ENCODE peak calls at places on chromosomes 5 and 9, in four cellular contexts. W is AG04450, N is lower leg skin, B is Peyer's patch. S is an unnamed sample.

GRCh38 chr5:169296456-169297220 is 4.3 kb downstream of the SLIT3 start:
- DNase-seq in W (no peak), B (no peak), N (peak; percentile 83), S (no peak)

GRCh38 chr5:58771750-58772149 is 188.9 kb downstream of the RAB3C start:
- DNase-seq in B (no peak), W (no peak), N (no peak), S (no peak)

GRCh38 chr5:9348296-9348996 is 197.4 kb downstream of the SEMA5A start:
- DNase-seq in W (no peak), N (no peak), B (peak; percentile 63), S (no peak)

GRCh38 chr5:11045411-11045810 is 284.4 kb upstream of the DAP start:
- DNase-seq in N (no peak), W (no peak), B (no peak), S (no peak)

GRCh38 chr5:130652178-130652577 is 512.9 kb downstream of the HINT1 start:
- DNase-seq in W (no peak), N (no peak), B (no peak), S (no peak)

GRCh38 chr9:70613024-70613768 is 198.7 kb upstream of the KLF9 start:
- DNase-seq in W (no peak), B (no peak), N (no peak), S (no peak)

GRCh38 chr5:151903243-151903653 is 21.4 kb downstream of the GLRA1 start:
- DNase-seq in W (no peak), N (no peak), B (no peak), S (no peak)

GRCh38 chr9:97923529-97924108 is 1.3 kb upstream of the TRMO start:
- DNase-seq in B (peak; percentile 94), W (peak; percentile 53), N (peak; percentile 92), S (no peak)

GRCh38 chr5:58407042-58407709 is 52.7 kb downstream of the PLK2 start:
- DNase-seq in N (no peak), W (peak; percentile 55), B (no peak), S (no peak)

DNA sequence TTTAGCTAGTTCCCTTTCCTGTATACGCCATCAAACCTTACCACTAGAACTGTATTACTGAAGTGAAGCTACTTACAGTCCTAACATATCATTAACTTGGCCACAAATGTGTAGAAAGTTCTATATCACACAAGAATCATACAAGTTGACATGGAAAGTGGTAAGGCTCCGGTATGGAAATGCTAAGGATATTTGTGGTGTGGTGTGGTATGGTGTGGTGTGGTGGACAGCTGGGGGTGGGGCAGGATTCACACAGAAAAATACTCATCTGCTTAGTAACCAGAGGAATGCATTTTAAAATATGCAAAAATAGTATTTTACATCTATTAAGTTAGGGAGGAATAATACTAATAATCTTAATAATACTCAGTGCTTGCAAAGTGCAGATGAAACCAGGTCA is 69.4 kb downstream of the TRPC7 start:
- DNase-seq in N (no peak), B (no peak), W (no peak), S (no peak)
- H3K4me3 ChIP-seq in N (no peak overlapping the region), B (no peak overlapping the region), W (no peak overlapping the region), S (no peak overlapping the region)

GRCh38 chr5:75234251-75234650 is 2.4 kb downstream of the ANKRD31 start:
- DNase-seq in W (no peak), B (no peak), N (no peak), S (no peak)

GRCh38 chr5:75239681-75240080 is 3.0 kb upstream of the ANKRD31 start:
- DNase-seq in W (no peak), N (no peak), B (no peak), S (no peak)

GRCh38 chr5:75236322-75237316 is at the start of gene ANKRD31:
- DNase-seq in N (peak; percentile 96), B (peak; percentile 94), W (peak; percentile 18), S (peak; percentile 67)

GRCh38 chr5:75235711-75236110 is 967 bp downstream of the ANKRD31 start:
- DNase-seq in B (no peak), W (no peak), N (no peak), S (no peak)
- H3K4me3 ChIP-seq in B (no peak overlapping the region), W (no peak overlapping the region), N (no peak overlapping the region), S (no peak overlapping the region)

GRCh38 chr5:178118345-178118744 is 5.0 kb downstream of the N4BP3 start:
- DNase-seq in B (peak; percentile 73), N (peak; percentile 88), W (no peak), S (no peak)
- H3K4me3 ChIP-seq in B (no peak overlapping the region), N (no peak overlapping the region), W (no peak overlapping the region), S (no peak overlapping the region)

DNA sequence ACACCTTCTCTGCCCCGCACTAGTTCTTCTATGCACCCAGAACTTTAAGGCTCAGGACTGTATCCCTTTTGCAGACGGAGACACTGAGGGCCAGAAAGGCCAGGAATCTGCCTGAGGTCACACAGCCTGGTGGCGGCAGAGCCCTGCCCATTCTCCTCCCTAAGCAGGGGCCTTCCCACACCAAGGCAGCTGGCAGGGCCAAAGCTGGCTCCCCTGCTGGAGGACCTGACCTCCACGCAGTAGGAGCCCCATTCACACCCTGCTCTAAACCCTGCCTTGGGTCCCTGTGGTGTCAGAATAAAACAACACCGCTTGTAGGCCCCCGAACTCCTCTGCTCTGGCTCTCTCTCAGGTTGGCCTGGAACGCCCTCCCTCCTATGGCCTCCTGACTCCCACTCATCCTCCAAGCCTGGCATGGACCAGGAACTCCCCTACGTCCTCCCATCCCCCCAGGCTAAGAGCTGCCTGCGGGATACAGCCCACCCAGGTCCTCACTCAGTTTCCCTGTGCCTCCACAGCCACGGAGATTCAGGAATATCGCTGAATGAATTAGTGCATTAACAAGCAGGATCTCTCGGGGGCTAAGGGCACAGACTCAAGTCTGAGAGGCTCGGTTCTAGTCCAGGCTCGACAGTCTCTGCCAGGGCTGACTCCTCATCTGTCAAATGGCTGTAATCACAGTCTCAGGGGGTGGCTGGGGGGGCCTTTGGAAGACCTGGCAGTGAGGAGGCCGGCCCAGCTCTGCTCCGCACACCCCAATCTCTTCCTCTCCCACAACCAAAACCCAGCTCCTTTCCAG is 2.8 kb downstream of the ST6GALNAC6 start:
- DNase-seq in W (no peak), N (no peak), B (no peak), S (no peak)
- H3K4me3 ChIP-seq in W (peak overlapping the region; percentile 39), N (no peak overlapping the region), B (no peak overlapping the region), S (no peak overlapping the region)

S was measured in RWPE2.